ENCODE peak calls at places on chromosome 19, in nine cellular contexts. W is caudate nucleus; A is stimulated activated CD4-positive, alpha-beta T cell treated with anti-CD3 and anti-CD28 coated beads, Interleukin-1b, Interleukin-23, amount 100 ng/mL, for 24 hours; F is head of caudate nucleus; I is activated T-cell treated with anti-CD3 and anti-CD28 coated beads, Interleukin-2, amount 50 U/mL, for 72 hours; J is HT1080; N is GM04504; O is SK-N-SH; Q is pancreas. V is an unnamed sample.

GRCh38 chr19:54186934-54187381 is 2.4 kb downstream of the MBOAT7 start:
- DNase-seq in O (no peak), Q (peak), A (no peak), N (no peak), I (no peak), W (no peak), J (no peak), F (no peak), V (no peak)

GRCh38 chr19:34265221-34265650 is 10.9 kb downstream of the GARRE1 start:
- DNase-seq in W (no peak), I (no peak), F (no peak), N (no peak), O (no peak), A (no peak), J (no peak), Q (no peak), V (no peak)

GRCh38 chr19:16562608-16563025 is 9.6 kb downstream of the SLC35E1 start:
- DNase-seq in I (no peak), Q (no peak), J (no peak), N (no peak), F (no peak), O (no peak), W (no peak), A (no peak), V (no peak)

GRCh38 chr19:3723883-3724282 is 15.7 kb downstream of the TJP3 start:
- DNase-seq in F (no peak), O (no peak), Q (no peak), J (no peak), W (no peak), I (no peak), A (no peak), N (no peak), V (no peak)

GRCh38 chr19:38792250-38793111 is 3.5 kb downstream of the LGALS7B start:
- DNase-seq in O (no peak), F (no peak), W (no peak), A (no peak), N (no peak), I (peak), J (no peak), Q (no peak), V (peak)

GRCh38 chr19:46574533-46574932 is 26.6 kb upstream of the CALM3 start:
- DNase-seq in N (no peak), O (peak), I (peak), Q (no peak), F (peak), J (no peak), A (no peak), W (peak), V (no peak)

GRCh38 chr19:4052114-4052992 is 14.3 kb downstream of the ZBTB7A start:
- DNase-seq in J (peak), W (peak), O (no peak), I (no peak), A (no peak), N (no peak), Q (peak), F (no peak), V (no peak)

GRCh38 chr19:35208121-35208520 is 20.4 kb downstream of the FAM187B start:
- DNase-seq in A (no peak), Q (no peak), J (no peak), N (no peak), F (no peak), O (no peak), I (no peak), W (no peak), V (no peak)

GRCh38 chr19:11418166-11418517 is 972 bp downstream of the RGL3 start:
- DNase-seq in F (no peak), Q (no peak), A (no peak), I (no peak), O (peak), W (no peak), J (no peak), N (no peak), V (peak)

GRCh38 chr19:58476498-58477015 is 405 bp downstream of the ZNF446 start:
- DNase-seq in N (no peak), J (peak), W (no peak), F (no peak), O (peak), I (no peak), A (no peak), Q (no peak), V (peak)

GRCh38 chr19:6067975-6068374 is 42.3 kb downstream of the RFX2 start:
- DNase-seq in F (no peak), I (no peak), J (no peak), O (no peak), Q (no peak), N (no peak), A (no peak), W (no peak), V (no peak)

GRCh38 chr19:30784850-30785459 is 412.8 kb downstream of the ZNF536 start:
- DNase-seq in J (peak), O (no peak), Q (peak), A (peak), F (peak), I (peak), W (peak), N (no peak), V (peak)

GRCh38 chr19:18940791-18941627 is at the start of gene HOMER3:
- DNase-seq in F (peak), I (peak), J (no peak), Q (peak), A (peak), O (peak), W (peak), N (no peak), V (peak)

GRCh38 chr19:52366414-52366824 is 3.3 kb upstream of the ZNF880 start:
- DNase-seq in F (no peak), I (no peak), Q (no peak), W (no peak), A (no peak), J (no peak), O (no peak), N (no peak), V (no peak)

GRCh38 chr19:4859697-4860096 is 7.8 kb downstream of the PLIN3 start:
- DNase-seq in F (no peak), W (no peak), A (no peak), O (no peak), Q (no peak), J (no peak), I (no peak), N (no peak), V (no peak)

GRCh38 chr19:54399189-54399588 is 16.1 kb upstream of the TTYH1 start:
- DNase-seq in N (no peak), W (no peak), O (no peak), Q (no peak), J (no peak), A (no peak), I (no peak), F (no peak), V (no peak)

GRCh38 chr19:18073197-18073596 is 13.5 kb downstream of the IL12RB1 start:
- DNase-seq in O (no peak), Q (no peak), N (no peak), I (no peak), A (no peak), F (no peak), W (no peak), J (no peak), V (peak)

GRCh38 chr19:2195914-2196313 is 32.2 kb downstream of the DOT1L start:
- DNase-seq in J (no peak), F (no peak), W (no peak), A (no peak), Q (no peak), I (no peak), N (no peak), O (no peak), V (no peak)